ENCODE peak calls at places on chromosome 19, in nine cellular contexts. R is kidney; I is CD4-positive, alpha-beta memory T cell; X is stimulated activated CD4-positive, alpha-beta T cell treated with anti-CD3 and anti-CD28 coated beads, Interleukin-15, amount 100 ng/mL, for 1 hour; F is amygdala; D is M059J; Y is cardiac fibroblast; W is activated CD8-positive, alpha-beta memory T cell treated with anti-CD3 and anti-CD28 coated beads for 4 hours; S is smooth muscle cell of the brain vasculature. Q is an unnamed sample.

GRCh38 chr19:17721821-17722220 is 2.5 kb downstream of the MAP1S start:
- DNase-seq in I (no peak), S (no peak), Y (peak; percentile 70), X (no peak), D (peak; percentile 41), F (no peak), W (no peak), R (no peak), Q (no peak)

GRCh38 chr19:41994521-41994971 is 516 bp upstream of the ATP1A3 start:
- DNase-seq in I (no peak), D (no peak), R (no peak), X (no peak), Y (no peak), S (no peak), W (peak; percentile 3), F (peak; percentile 67), Q (no peak)

GRCh38 chr19:7483720-7484201 is 5.1 kb downstream of the PEX11G start:
- DNase-seq in R (no peak), I (no peak), S (no peak), F (no peak), W (no peak), Y (no peak), D (no peak), X (no peak), Q (no peak)

GRCh38 chr19:32349724-32350475 is 4.5 kb downstream of the ZNF507 start:
- DNase-seq in S (no peak), I (no peak), W (no peak), D (no peak), R (no peak), F (no peak), Y (no peak), X (no peak), Q (no peak)

GRCh38 chr19:5109560-5109959 is 140.6 kb downstream of the KDM4B start:
- DNase-seq in D (no peak), I (no peak), Y (no peak), R (no peak), X (no peak), F (no peak), W (no peak), S (no peak), Q (no peak)

GRCh38 chr19:58553799-58554493 is 959 bp downstream of the CHMP2A start:
- DNase-seq in Y (no peak), W (no peak), S (no peak), X (no peak), I (no peak), F (no peak), D (no peak), R (peak; percentile 75), Q (no peak)

GRCh38 chr19:30856376-30856775 is 484.2 kb downstream of the ZNF536 start:
- DNase-seq in R (no peak), F (no peak), W (no peak), X (no peak), S (no peak), Y (no peak), D (no peak), I (no peak), Q (no peak)

GRCh38 chr19:51441410-51442390 is 16.6 kb downstream of the SIGLEC8 start:
- DNase-seq in X (peak; percentile 62), Y (no peak), R (peak; percentile 52), F (no peak), D (no peak), W (peak; percentile 90), S (no peak), I (peak; percentile 81), Q (peak; percentile 33)

GRCh38 chr19:13129384-13129783 is 11.3 kb downstream of the NACC1 start:
- DNase-seq in R (no peak), I (no peak), X (no peak), D (no peak), F (no peak), Y (no peak), W (no peak), S (no peak), Q (no peak)

GRCh38 chr19:57212109-57212508 is 18.7 kb upstream of the AURKC start:
- DNase-seq in Y (peak; percentile 14), W (no peak), F (no peak), X (no peak), R (no peak), D (peak; percentile 22), I (no peak), S (no peak), Q (no peak)

Q was measured in left colon.